ENCODE peak calls at places on chromosomes 5 and 9, in four cellular contexts. One of them, this sample, is unnamed.

GRCh38 chr9:16461231-16461840 is 409.1 kb downstream of the BNC2 start:
- DNase-seq in GM12891: no peak
- DNase-seq in HepG2: no peak
- DNase-seq in H1: no peak
- DNase-seq in this sample: no peak

GRCh38 chr5:142970440-142970788 is 200.2 kb downstream of the ARHGAP26 start:
- DNase-seq in HepG2: no peak
- DNase-seq in H1: no peak
- DNase-seq in GM12891: no peak
- DNase-seq in this sample: no peak

GRCh38 chr5:150559701-150560100 is 51.8 kb downstream of the NDST1 start:
- DNase-seq in GM12891: no peak
- DNase-seq in HepG2: no peak
- DNase-seq in H1: no peak
- DNase-seq in this sample: no peak

GRCh38 chr5:138245717-138246116 is 28.7 kb downstream of the GFRA3 start:
- DNase-seq in H1: no peak
- DNase-seq in GM12891: no peak
- DNase-seq in HepG2: peak
- DNase-seq in this sample: no peak

GRCh38 chr5:26749829-26750228 is 288.6 kb downstream of the CDH9 start:
- DNase-seq in H1: no peak
- DNase-seq in HepG2: no peak
- DNase-seq in GM12891: no peak
- DNase-seq in this sample: no peak

GRCh38 chr9:107759823-107760166 is 270.2 kb upstream of the KLF4 start:
- DNase-seq in GM12891: no peak
- DNase-seq in H1: no peak
- DNase-seq in HepG2: no peak
- DNase-seq in this sample: no peak

GRCh38 chr5:108212775-108213346 is 169.0 kb downstream of the FBXL17 start:
- DNase-seq in H1: no peak
- DNase-seq in GM12891: no peak
- DNase-seq in HepG2: peak
- DNase-seq in this sample: no peak

GRCh38 chr5:34598177-34598794 is 57.8 kb upstream of the RAI14 start:
- DNase-seq in GM12891: no peak
- DNase-seq in HepG2: no peak
- DNase-seq in H1: no peak
- DNase-seq in this sample: no peak

GRCh38 chr5:56169949-56170348 is 63.2 kb downstream of the ANKRD55 start:
- DNase-seq in HepG2: no peak
- DNase-seq in H1: no peak
- DNase-seq in GM12891: no peak
- DNase-seq in this sample: no peak

GRCh38 chr9:130345009-130345992 is 79.7 kb downstream of the HMCN2 start:
- DNase-seq in H1: no peak
- DNase-seq in GM12891: no peak
- DNase-seq in HepG2: no peak
- DNase-seq in this sample: no peak

GRCh38 chr9:93210324-93210973 is 26.5 kb downstream of the WNK2 start:
- DNase-seq in H1: no peak
- DNase-seq in HepG2: no peak
- DNase-seq in GM12891: no peak
- DNase-seq in this sample: no peak

GRCh38 chr5:3913264-3913663 is 317.6 kb downstream of the IRX1 start:
- DNase-seq in GM12891: no peak
- DNase-seq in HepG2: no peak
- DNase-seq in H1: no peak
- DNase-seq in this sample: no peak

GRCh38 chr5:56358703-56359428 is 125.7 kb upstream of the ANKRD55 start:
- DNase-seq in H1: no peak
- DNase-seq in GM12891: no peak
- DNase-seq in HepG2: peak
- DNase-seq in this sample: no peak

GRCh38 chr9:105168935-105169334 is 75.5 kb upstream of the SLC44A1 start:
- DNase-seq in H1: no peak
- DNase-seq in GM12891: no peak
- DNase-seq in HepG2: no peak
- DNase-seq in this sample: no peak

GRCh38 chr5:128674837-128675446 is 136.9 kb upstream of the FBN2 start:
- DNase-seq in H1: peak
- DNase-seq in GM12891: peak
- DNase-seq in HepG2: peak
- DNase-seq in this sample: no peak

GRCh38 chr9:129841071-129841470 is 5.8 kb downstream of the USP20 start:
- DNase-seq in HepG2: no peak
- DNase-seq in GM12891: no peak
- DNase-seq in H1: no peak
- DNase-seq in this sample: no peak

GRCh38 chr5:79612667-79613190 is 488 bp downstream of the TENT2 start:
- DNase-seq in GM12891: no peak
- DNase-seq in HepG2: peak
- DNase-seq in H1: no peak
- DNase-seq in this sample: no peak

GRCh38 chr5:144566747-144567415 is 396.2 kb downstream of the KCTD16 start:
- DNase-seq in HepG2: no peak
- DNase-seq in GM12891: no peak
- DNase-seq in H1: no peak
- DNase-seq in this sample: no peak

GRCh38 chr5:172110921-172111873 is 76.8 kb downstream of the STK10 start:
- DNase-seq in H1: no peak
- DNase-seq in GM12891: peak
- DNase-seq in HepG2: no peak
- DNase-seq in this sample: peak

GRCh38 chr9:124202447-124202971 is 55.2 kb upstream of the NEK6 start:
- DNase-seq in HepG2: no peak
- DNase-seq in H1: no peak
- DNase-seq in GM12891: no peak
- DNase-seq in this sample: peak

GRCh38 chr9:71861618-71862017 is 49.4 kb downstream of the ABHD17B start:
- DNase-seq in GM12891: no peak
- DNase-seq in H1: no peak
- DNase-seq in HepG2: no peak
- DNase-seq in this sample: no peak

GRCh38 chr9:127224883-127225739 is 39.5 kb upstream of the GARNL3 start:
- DNase-seq in H1: peak
- DNase-seq in HepG2: peak
- DNase-seq in GM12891: peak
- DNase-seq in this sample: peak

GRCh38 chr9:24090566-24090965 is 264.5 kb upstream of the ELAVL2 start:
- DNase-seq in GM12891: no peak
- DNase-seq in HepG2: no peak
- DNase-seq in H1: no peak
- DNase-seq in this sample: no peak

GRCh38 chr5:141875795-141876627 is 2.2 kb downstream of the PCDH1 start:
- DNase-seq in H1: peak
- DNase-seq in GM12891: no peak
- DNase-seq in HepG2: no peak
- DNase-seq in this sample: peak

GRCh38 chr5:61053937-61054336 is 108.3 kb downstream of the SMIM15 start:
- DNase-seq in HepG2: peak
- DNase-seq in H1: no peak
- DNase-seq in GM12891: no peak
- DNase-seq in this sample: no peak

GRCh38 chr9:137612741-137613142 is 6.1 kb upstream of the EHMT1 start:
- DNase-seq in GM12891: no peak
- DNase-seq in H1: no peak
- DNase-seq in HepG2: no peak
- DNase-seq in this sample: no peak

GRCh38 chr9:137615387-137615871 is 3.4 kb upstream of the EHMT1 start:
- DNase-seq in GM12891: no peak
- DNase-seq in H1: no peak
- DNase-seq in HepG2: no peak
- DNase-seq in this sample: no peak

GRCh38 chr9:137614631-137615386 is 4.0 kb upstream of the EHMT1 start:
- DNase-seq in GM12891: no peak
- DNase-seq in HepG2: no peak
- DNase-seq in H1: no peak
- DNase-seq in this sample: no peak

GRCh38 chr9:137613259-137613658 is 5.5 kb upstream of the EHMT1 start:
- DNase-seq in HepG2: no peak
- DNase-seq in GM12891: no peak
- DNase-seq in H1: no peak
- DNase-seq in this sample: no peak

GRCh38 chr9:137613738-137614523 is 4.9 kb upstream of the EHMT1 start:
- DNase-seq in HepG2: no peak
- DNase-seq in H1: no peak
- DNase-seq in GM12891: no peak
- DNase-seq in this sample: no peak
- TF ChIP-seq POLR2A in HepG2: no peak
- TF ChIP-seq POLR2A in H1: no peak
- TF ChIP-seq POLR2A in GM12891: no peak
- TF ChIP-seq POLR2A in this sample: no peak

GRCh38 chr5:123440456-123440855 is 17.3 kb upstream of the CEP120 start:
- DNase-seq in H1: no peak
- DNase-seq in HepG2: no peak
- DNase-seq in GM12891: no peak
- DNase-seq in this sample: no peak
- TF ChIP-seq TAF1 in H1: no peak
- TF ChIP-seq TAF1 in HepG2: no peak
- TF ChIP-seq TAF1 in GM12891: no peak
- TF ChIP-seq TAF1 in this sample: no peak

DNA sequence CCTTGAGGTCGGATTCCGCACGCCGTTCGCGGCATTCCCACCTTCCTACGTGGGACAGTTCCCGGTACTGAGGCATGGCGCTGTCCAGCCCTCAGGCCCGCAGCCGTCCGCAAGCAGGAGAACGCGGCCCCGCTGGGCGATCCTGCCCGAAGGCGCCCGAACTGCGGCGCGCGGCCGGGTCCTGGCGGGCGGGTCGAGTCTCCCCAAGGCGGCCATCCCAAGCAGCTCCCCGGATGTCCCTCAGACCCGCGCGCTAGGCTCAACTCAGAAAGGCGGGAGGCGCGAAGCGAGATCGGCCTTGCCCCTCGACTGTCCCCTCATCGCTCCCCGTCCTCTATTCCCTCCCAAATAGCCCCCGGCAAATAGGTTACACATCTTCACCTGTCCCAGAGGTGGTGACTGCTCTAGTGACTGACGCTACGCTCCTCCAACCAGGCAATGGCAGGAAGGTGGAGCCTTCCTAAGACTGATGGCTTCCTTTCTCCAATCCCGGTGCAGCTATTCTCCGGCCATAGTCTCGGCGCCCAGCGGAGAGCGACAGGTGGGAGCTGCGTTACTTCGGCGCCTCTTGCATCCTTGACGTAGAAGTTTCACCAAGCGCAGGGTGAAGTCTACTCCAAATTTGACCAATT is 787 bp upstream of the ANKHD1 start:
- DNase-seq in HepG2: peak
- DNase-seq in GM12891: peak
- DNase-seq in H1: peak
- DNase-seq in this sample: peak
- TF ChIP-seq POLR2AphosphoS5 in HepG2: peak
- TF ChIP-seq POLR2AphosphoS5 in GM12891: peak
- TF ChIP-seq POLR2AphosphoS5 in H1: peak
- TF ChIP-seq POLR2AphosphoS5 in this sample: peak

GRCh38 chr5:174529925-174530681 is 194.3 kb upstream of the MSX2 start:
- DNase-seq in H1: no peak
- DNase-seq in HepG2: no peak
- DNase-seq in GM12891: no peak
- DNase-seq in this sample: no peak

GRCh38 chr5:174533771-174534221 is 190.6 kb upstream of the MSX2 start:
- DNase-seq in GM12891: no peak
- DNase-seq in HepG2: no peak
- DNase-seq in H1: no peak
- DNase-seq in this sample: no peak

GRCh38 chr5:174531782-174532191 is 192.6 kb upstream of the MSX2 start:
- DNase-seq in H1: no peak
- DNase-seq in GM12891: no peak
- DNase-seq in HepG2: no peak
- DNase-seq in this sample: no peak

GRCh38 chr5:174533127-174533453 is 191.3 kb upstream of the MSX2 start:
- DNase-seq in GM12891: no peak
- DNase-seq in H1: no peak
- DNase-seq in HepG2: no peak
- DNase-seq in this sample: no peak

GRCh38 chr5:174532453-174533126 is 191.8 kb upstream of the MSX2 start:
- DNase-seq in HepG2: peak
- DNase-seq in H1: peak
- DNase-seq in GM12891: no peak
- DNase-seq in this sample: no peak
- TF ChIP-seq POLR2A in HepG2: no peak
- TF ChIP-seq POLR2A in H1: no peak
- TF ChIP-seq POLR2A in GM12891: no peak
- TF ChIP-seq POLR2A in this sample: no peak

GRCh38 chr5:139492700-139493192 is 10.2 kb upstream of the STING1 start:
- DNase-seq in HepG2: no peak
- DNase-seq in GM12891: no peak
- DNase-seq in H1: no peak
- DNase-seq in this sample: no peak
- TF ChIP-seq TAF1 in HepG2: no peak
- TF ChIP-seq TAF1 in GM12891: no peak
- TF ChIP-seq TAF1 in H1: no peak
- TF ChIP-seq TAF1 in this sample: no peak

DNA sequence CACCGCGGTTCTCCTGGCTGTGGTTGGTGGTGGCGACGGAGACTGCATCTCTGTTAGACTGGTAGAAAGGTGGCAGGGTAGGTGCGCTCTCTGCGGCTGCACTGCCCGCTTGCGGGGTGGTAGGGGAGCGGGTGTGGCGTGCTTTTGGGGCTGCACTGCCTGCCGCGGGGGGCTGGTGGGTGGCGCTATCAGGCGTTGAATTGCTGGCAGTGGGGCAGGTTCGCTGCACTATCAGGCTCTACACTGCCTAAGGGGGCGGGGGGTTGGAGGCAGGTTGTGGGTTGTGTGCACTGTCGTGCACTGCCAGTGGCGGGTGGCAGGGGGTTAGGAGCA is 21.0 kb upstream of the TRIM52 start:
- DNase-seq in GM12891: no peak
- DNase-seq in HepG2: no peak
- DNase-seq in H1: no peak
- DNase-seq in this sample: no peak
- TF ChIP-seq POLR2AphosphoS5 in GM12891: no peak
- TF ChIP-seq POLR2AphosphoS5 in HepG2: no peak
- TF ChIP-seq POLR2AphosphoS5 in H1: no peak
- TF ChIP-seq POLR2AphosphoS5 in this sample: no peak

GRCh38 chr5:178213748-178214151 is 9.4 kb downstream of the HNRNPAB start:
- DNase-seq in HepG2: no peak
- DNase-seq in GM12891: no peak
- DNase-seq in H1: no peak
- DNase-seq in this sample: no peak

GRCh38 chr5:178212241-178213002 is 8.1 kb downstream of the HNRNPAB start:
- DNase-seq in HepG2: no peak
- DNase-seq in GM12891: no peak
- DNase-seq in H1: no peak
- DNase-seq in this sample: no peak

GRCh38 chr5:178214160-178214803 is 9.9 kb downstream of the HNRNPAB start:
- DNase-seq in GM12891: no peak
- DNase-seq in H1: no peak
- DNase-seq in HepG2: no peak
- DNase-seq in this sample: no peak

GRCh38 chr5:178211095-178212048 is 7.0 kb downstream of the HNRNPAB start:
- DNase-seq in HepG2: no peak
- DNase-seq in GM12891: no peak
- DNase-seq in H1: no peak
- DNase-seq in this sample: no peak

GRCh38 chr5:178213003-178213449 is 8.7 kb downstream of the HNRNPAB start:
- DNase-seq in H1: no peak
- DNase-seq in HepG2: no peak
- DNase-seq in GM12891: no peak
- DNase-seq in this sample: no peak
- TF ChIP-seq POLR2A in H1: no peak
- TF ChIP-seq POLR2A in HepG2: no peak
- TF ChIP-seq POLR2A in GM12891: peak
- TF ChIP-seq POLR2A in this sample: peak